ENCODE peak calls at places on chromosomes 16 and 17, in seven cellular contexts. O is thoracic aorta, E is right lobe of liver, Z is heart right ventricle, X is upper lobe of right lung, S is IMR-90, Q is neural progenitor cell. U is an unnamed sample. For H3K36me3 and H3K4me1, the result is how much of the 10 kb centered on the place peaks cover.

GRCh38 chr17:50903604-50904521 is 37.7 kb upstream of the TOB1 start:
- DNase-seq in O (no peak), E (no peak), Z (no peak), X (no peak), S (peak), Q (no peak), U (no peak)

GRCh38 chr17:37413875-37414519 is 7.3 kb downstream of the TADA2A start:
- DNase-seq in O (no peak), E (no peak), Z (no peak), X (no peak), S (peak), Q (no peak), U (no peak)

GRCh38 chr16:87060026-87060986 is 256.9 kb downstream of the C16orf95 start:
- DNase-seq in O (no peak), E (no peak), Z (no peak), X (no peak), S (peak), Q (peak), U (no peak)

GRCh38 chr17:48745381-48746275 is 17.1 kb upstream of the HOXB13 start:
- DNase-seq in O (no peak), E (no peak), Z (no peak), X (no peak), S (no peak), Q (peak), U (no peak)

GRCh38 chr16:83253526-83253925 is 554.3 kb upstream of the HSBP1 start:
- DNase-seq in O (no peak), E (no peak), Z (no peak), X (no peak), S (no peak), Q (no peak), U (no peak)

GRCh38 chr16:54873081-54873480 is 57.6 kb upstream of the IRX5 start:
- DNase-seq in O (no peak), E (no peak), Z (no peak), X (no peak), S (no peak), Q (no peak), U (no peak)

GRCh38 chr17:62140836-62141235 is 75.8 kb upstream of the MED13 start:
- DNase-seq in O (no peak), E (no peak), Z (no peak), X (peak), S (peak), Q (no peak), U (peak)

GRCh38 chr16:70725912-70726828 is 40.3 kb upstream of the MTSS2 start:
- DNase-seq in O (no peak), E (no peak), Z (peak), X (peak), S (peak), Q (no peak), U (peak)

GRCh38 chr17:74639704-74640142 is 16.2 kb upstream of the CD300E start:
- DNase-seq in O (no peak), E (no peak), Z (no peak), X (peak), S (no peak), Q (no peak), U (no peak)

GRCh38 chr16:12172343-12172742 is 195.8 kb downstream of the SNX29 start:
- DNase-seq in O (no peak), E (no peak), Z (no peak), X (no peak), S (no peak), Q (no peak), U (no peak)

GRCh38 chr16:19705843-19706242 is 12.2 kb downstream of the KNOP1 start:
- DNase-seq in O (no peak), E (no peak), Z (no peak), X (no peak), S (no peak), Q (no peak), U (no peak)

GRCh38 chr17:29802256-29802655 is 127.8 kb downstream of the SSH2 start:
- DNase-seq in O (no peak), E (no peak), Z (no peak), X (no peak), S (no peak), Q (no peak), U (no peak)

GRCh38 chr16:63422633-63423032 is 1386.4 kb upstream of the CDH8 start:
- DNase-seq in O (no peak), E (no peak), Z (no peak), X (no peak), S (no peak), Q (no peak), U (no peak)

GRCh38 chr17:79951361-79952264 is 84.1 kb downstream of the TBC1D16 start:
- DNase-seq in O (no peak), E (no peak), Z (peak), X (peak), S (peak), Q (peak), U (peak)

DNA sequence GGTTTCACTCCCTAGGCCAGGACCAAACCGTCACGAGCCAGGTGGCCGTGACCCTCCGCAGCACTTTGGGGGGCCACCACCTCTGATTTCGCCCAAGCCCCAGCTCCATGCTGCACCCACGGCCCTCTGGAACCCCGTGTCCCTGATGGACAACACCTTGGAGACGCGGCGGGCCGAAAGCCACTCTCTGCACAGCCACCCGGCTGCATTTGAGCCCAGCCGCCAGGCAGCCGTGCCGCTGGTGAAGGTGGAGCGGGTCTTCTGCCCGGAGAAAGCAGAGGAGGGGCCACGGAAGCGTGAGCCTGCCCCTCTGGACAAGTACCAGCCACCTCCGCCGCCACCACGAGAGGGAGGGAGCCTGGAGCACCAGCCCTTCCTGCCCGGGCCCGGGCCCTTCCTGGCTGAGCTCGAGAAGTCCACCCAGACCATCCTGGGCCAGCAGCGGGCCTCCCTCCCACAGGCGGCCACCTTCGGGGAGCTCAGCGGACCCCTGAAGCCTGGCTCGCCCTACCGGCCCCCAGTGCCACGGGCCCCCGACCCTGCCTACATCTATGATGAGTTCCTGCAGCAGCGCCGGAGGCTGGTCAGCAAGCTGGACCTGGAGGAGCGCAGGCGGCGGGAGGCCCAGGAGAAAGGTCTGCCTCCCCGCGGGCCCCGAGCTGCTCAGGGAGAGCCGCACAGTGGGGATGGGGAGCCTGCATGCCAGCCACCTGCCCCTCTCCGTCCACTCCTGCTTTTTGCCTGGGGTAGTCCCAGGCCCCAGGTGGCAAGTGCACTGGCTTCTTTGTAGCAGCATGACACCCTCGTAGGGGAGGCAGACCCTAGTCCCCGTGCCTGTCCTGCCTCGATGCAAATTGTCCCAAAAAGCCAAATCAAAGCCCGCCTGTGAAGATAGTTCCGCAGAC is 27.4 kb downstream of the GINS2 start:
- DNase-seq in O (no peak), E (peak), Z (no peak), X (peak), S (no peak), Q (no peak), U (no peak)
- H3K36me3 ChIP-seq in O (half or more), E (half or more), Z (half or more), X (half or more), S (half or more), Q (under half), U (under half)

DNA sequence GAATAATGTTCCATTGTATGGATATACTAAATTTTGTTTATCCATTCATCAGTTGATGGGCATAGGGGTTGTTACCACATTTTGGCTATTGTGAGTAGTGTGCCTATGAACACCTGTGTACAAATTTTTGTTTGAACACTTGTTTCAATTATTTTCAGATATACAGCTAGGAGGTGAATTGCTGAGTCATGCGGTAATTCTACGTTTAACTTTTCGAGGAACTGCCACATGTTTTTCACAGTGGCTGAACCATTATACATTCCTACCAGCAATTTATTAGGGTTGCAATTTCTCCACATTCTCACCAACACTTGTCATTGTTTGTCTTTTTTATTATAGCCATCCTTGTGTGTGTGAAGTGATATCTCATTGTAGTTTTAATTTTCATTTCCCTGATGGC is 75.6 kb downstream of the AKAP1 start:
- DNase-seq in O (no peak), E (no peak), Z (no peak), X (no peak), S (no peak), Q (no peak), U (no peak)
- H3K4me1 ChIP-seq in O (under half), E (under half), Z (under half), X (under half), S (under half), Q (under half), U (under half)

GRCh38 chr16:1379054-1379862 is 27.5 kb downstream of the GNPTG start:
- DNase-seq in O (peak), E (peak), Z (peak), X (peak), S (peak), Q (peak), U (peak)

GRCh38 chr16:1378804-1379053 is 27.0 kb downstream of the GNPTG start:
- DNase-seq in O (no peak), E (no peak), Z (no peak), X (no peak), S (no peak), Q (no peak), U (no peak)

GRCh38 chr16:1379863-1380174 is 28.1 kb downstream of the GNPTG start:
- DNase-seq in O (no peak), E (no peak), Z (no peak), X (no peak), S (no peak), Q (no peak), U (no peak)

GRCh38 chr16:1381655-1382406 is 30.1 kb downstream of the GNPTG start:
- DNase-seq in O (no peak), E (no peak), Z (no peak), X (no peak), S (no peak), Q (no peak), U (no peak)

GRCh38 chr16:1380195-1380594 is 28.5 kb downstream of the GNPTG start:
- DNase-seq in O (no peak), E (no peak), Z (no peak), X (no peak), S (no peak), Q (peak), U (no peak)
- H3K4me3 ChIP-seq in O (no peak), E (no peak), Z (no peak), X (no peak), S (no peak), Q (peak), U (peak)

DNA sequence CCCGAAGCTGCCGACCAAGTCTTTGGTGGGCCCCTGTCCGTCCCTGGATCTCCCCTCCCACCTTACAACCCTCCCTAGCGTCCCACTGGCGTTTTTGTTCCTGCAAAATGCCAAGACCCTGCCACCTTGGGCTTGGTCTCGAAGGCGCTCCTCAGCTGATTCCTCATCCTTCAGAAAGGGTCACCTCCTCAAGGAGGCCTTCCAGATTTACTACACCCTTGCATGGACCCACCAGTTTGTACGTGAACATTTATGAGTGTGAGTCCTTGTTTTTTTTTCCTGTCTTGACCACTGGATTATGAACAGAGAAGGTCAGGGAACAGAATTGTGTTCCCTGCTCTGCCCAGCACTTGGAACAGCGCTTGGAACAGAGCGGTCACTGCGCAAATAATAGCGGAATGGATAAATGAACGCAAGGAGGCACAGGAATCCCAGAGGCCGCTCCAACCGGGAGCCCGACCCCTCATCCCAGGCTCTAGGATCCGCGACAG is 895 bp upstream of the GFER start:
- DNase-seq in O (no peak), E (no peak), Z (no peak), X (no peak), S (no peak), Q (no peak), U (no peak)
- H3K36me3 ChIP-seq in O (under half), E (under half), Z (under half), X (under half), S (under half), Q (under half), U (under half)

U was measured in testis.